ENCODE peak calls at places on chromosomes 13 and 19, in six cellular contexts. I is IMR-90, Q is tibial nerve, Z is sigmoid colon, N is breast epithelium, B is heart left ventricle. L is an unnamed sample.

GRCh38 chr19:2015611-2015950 is at the start of gene BTBD2:
- DNase-seq in I (peak; percentile 84), Q (no peak), Z (peak; percentile 87), N (no peak), B (no peak), L (no peak)

GRCh38 chr19:10532457-10532856 is 11.2 kb upstream of the ATG4D start:
- DNase-seq in I (no peak), Q (no peak), Z (no peak), N (no peak), B (no peak), L (no peak)

GRCh38 chr13:113342820-113343691 is 20.9 kb downstream of the GRTP1 start:
- DNase-seq in I (no peak), Q (no peak), Z (no peak), N (no peak), B (no peak), L (no peak)

GRCh38 chr13:29077051-29077813 is 257.1 kb downstream of the MTUS2 start:
- DNase-seq in I (no peak), Q (no peak), Z (no peak), N (no peak), B (no peak), L (no peak)

GRCh38 chr19:47005873-47006272 is 13.8 kb upstream of the NPAS1 start:
- DNase-seq in I (no peak), Q (no peak), Z (no peak), N (no peak), B (no peak), L (no peak)

GRCh38 chr13:32581177-32581786 is 5.0 kb upstream of the PDS5B start:
- DNase-seq in I (peak; percentile 47), Q (no peak), Z (no peak), N (no peak), B (no peak), L (no peak)

GRCh38 chr19:34269968-34270621 is 15.7 kb downstream of the GARRE1 start:
- DNase-seq in I (peak; percentile 66), Q (no peak), Z (peak; percentile 68), N (no peak), B (no peak), L (peak; percentile 53)

GRCh38 chr19:10166046-10166445 is 28.7 kb downstream of the DNMT1 start:
- DNase-seq in I (no peak), Q (no peak), Z (no peak), N (no peak), B (no peak), L (no peak)

GRCh38 chr13:93318538-93318937 is 91.9 kb downstream of the GPC6 start:
- DNase-seq in I (peak; percentile 35), Q (no peak), Z (no peak), N (no peak), B (no peak), L (no peak)

GRCh38 chr13:52118595-52118994 is 10.3 kb downstream of the NEK5 start:
- DNase-seq in I (no peak), Q (no peak), Z (no peak), N (no peak), B (no peak), L (no peak)

GRCh38 chr13:78137404-78138142 is 218.9 kb upstream of the EDNRB start:
- DNase-seq in I (peak; percentile 72), Q (no peak), Z (no peak), N (no peak), B (no peak), L (peak; percentile 23)

GRCh38 chr13:21671793-21672680 is 1.2 kb downstream of the FGF9 start:
- DNase-seq in I (no peak), Q (no peak), Z (no peak), N (no peak), B (no peak), L (no peak)

GRCh38 chr13:99124695-99125334 is 75.8 kb upstream of the UBAC2 start:
- DNase-seq in I (peak; percentile 45), Q (no peak), Z (no peak), N (no peak), B (no peak), L (peak; percentile 82)

GRCh38 chr19:35246466-35247096 is 2.2 kb upstream of the LSR start:
- DNase-seq in I (no peak), Q (no peak), Z (no peak), N (no peak), B (no peak), L (no peak)

GRCh38 chr19:47437500-47437899 is 18.2 kb upstream of the MEIS3 start:
- DNase-seq in I (no peak), Q (no peak), Z (no peak), N (no peak), B (peak; percentile 38), L (no peak)

GRCh38 chr13:35720690-35721554 is 244.4 kb upstream of the MAB21L1 start:
- DNase-seq in I (peak; percentile 46), Q (no peak), Z (peak; percentile 74), N (no peak), B (no peak), L (peak; percentile 47)

GRCh38 chr19:18251587-18252369 is 22.5 kb downstream of the IQCN start:
- DNase-seq in I (peak; percentile 63), Q (peak; percentile 62), Z (peak; percentile 85), N (peak; percentile 79), B (no peak), L (peak; percentile 77)

GRCh38 chr19:18252370-18252717 is 21.9 kb downstream of the IQCN start:
- DNase-seq in I (no peak), Q (no peak), Z (no peak), N (no peak), B (no peak), L (no peak)

GRCh38 chr19:18254546-18255500 is 19.4 kb downstream of the IQCN start:
- DNase-seq in I (no peak), Q (no peak), Z (no peak), N (no peak), B (no peak), L (no peak)

GRCh38 chr19:18253716-18254115 is 20.5 kb downstream of the IQCN start:
- DNase-seq in I (no peak), Q (no peak), Z (no peak), N (no peak), B (no peak), L (no peak)

DNA sequence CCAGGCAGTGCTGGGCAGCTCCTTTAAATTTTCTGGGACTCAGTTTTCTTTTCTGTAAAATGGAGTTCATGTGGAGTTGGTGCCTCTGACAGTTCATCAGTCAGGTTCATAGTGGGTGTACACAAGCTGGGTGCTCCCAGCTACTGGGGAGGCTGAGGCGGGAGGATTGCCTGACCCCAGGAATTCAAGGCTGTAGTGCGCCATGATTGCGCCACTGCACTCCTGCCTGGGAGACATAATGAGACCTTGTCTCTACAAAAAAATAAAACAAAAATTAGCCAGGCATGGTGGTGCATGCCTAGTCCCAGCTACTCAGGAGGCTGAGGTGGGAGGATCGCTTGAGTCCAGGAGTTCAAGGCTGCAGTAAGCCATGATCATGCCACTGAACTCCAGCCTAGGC is 21.1 kb downstream of the IQCN start:
- DNase-seq in I (no peak), Q (no peak), Z (no peak), N (no peak), B (no peak), L (no peak)
- TF ChIP-seq POLR2A in I (no peak), Q (no peak), Z (no peak), N (no peak), B (no peak), L (no peak)

GRCh38 chr19:40717880-40718773 is 1.2 kb downstream of the ITPKC start:
- DNase-seq in I (peak; percentile 15), Q (no peak), Z (no peak), N (peak; percentile 58), B (no peak), L (no peak)

GRCh38 chr19:40716031-40716654 is 543 bp downstream of the COQ8B start:
- DNase-seq in I (peak; percentile 95), Q (no peak), Z (no peak), N (peak; percentile 61), B (peak; percentile 66), L (peak; percentile 76)

GRCh38 chr19:40716655-40717324 is at the start of the genes COQ8B and ITPKC:
- DNase-seq in I (peak; percentile 96), Q (peak; percentile 100), Z (peak; percentile 100), N (peak; percentile 100), B (peak; percentile 100), L (peak; percentile 93)

GRCh38 chr19:40718774-40719391 is 2.0 kb downstream of the ITPKC start:
- DNase-seq in I (peak; percentile 40), Q (peak; percentile 58), Z (peak; percentile 89), N (peak; percentile 89), B (peak; percentile 74), L (peak; percentile 74)

GRCh38 chr19:40717325-40717879 is 490 bp downstream of the ITPKC start:
- DNase-seq in I (no peak), Q (no peak), Z (peak; percentile 80), N (peak; percentile 55), B (no peak), L (no peak)
- TF ChIP-seq POLR2A in I (no peak), Q (no peak), Z (no peak), N (no peak), B (no peak), L (no peak)

GRCh38 chr13:109785141-109785891 is 1.1 kb downstream of the IRS2 start:
- DNase-seq in I (peak; percentile 57), Q (no peak), Z (peak; percentile 76), N (no peak), B (peak; percentile 77), L (no peak)
- TF ChIP-seq POLR2A in I (no peak), Q (no peak), Z (no peak), N (no peak), B (no peak), L (no peak)

GRCh38 chr19:54152267-54152666 is 7.3 kb downstream of the LENG1 start:
- DNase-seq in I (no peak), Q (no peak), Z (no peak), N (no peak), B (no peak), L (no peak)
- TF ChIP-seq POLR2A in I (no peak), Q (no peak), Z (no peak), N (no peak), B (no peak), L (no peak)

GRCh38 chr19:18507021-18507726 is 14.7 kb downstream of the ELL start:
- DNase-seq in I (no peak), Q (no peak), Z (no peak), N (no peak), B (no peak), L (no peak)
- TF ChIP-seq POLR2A in I (no peak), Q (no peak), Z (no peak), N (no peak), B (no peak), L (no peak)

DNA sequence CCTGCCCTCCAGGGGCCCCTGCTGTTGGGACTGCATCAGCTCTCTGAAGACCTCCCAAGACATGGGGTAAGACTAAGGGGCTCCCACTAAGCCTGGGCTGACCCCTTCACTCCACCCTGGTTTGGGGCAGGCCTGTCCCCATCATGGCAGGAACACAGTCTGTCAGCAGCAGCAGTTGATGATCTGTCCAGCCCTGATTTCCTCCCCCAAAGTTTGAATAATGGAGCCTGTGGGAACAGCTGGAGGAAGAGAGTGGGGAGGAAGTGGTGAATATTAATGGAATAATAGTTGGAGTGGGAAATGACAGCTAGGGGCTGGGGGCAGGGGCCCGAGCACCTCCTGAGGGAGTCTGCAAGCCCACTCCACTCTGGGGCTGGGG is 1.3 kb upstream of the B3GNT8 start:
- DNase-seq in I (no peak), Q (no peak), Z (no peak), N (no peak), B (no peak), L (no peak)
- TF ChIP-seq POLR2A in I (no peak), Q (no peak), Z (no peak), N (no peak), B (no peak), L (no peak)

GRCh38 chr19:3721131-3721899 is 13.1 kb downstream of the TJP3 start:
- DNase-seq in I (peak; percentile 75), Q (no peak), Z (peak; percentile 82), N (peak; percentile 98), B (peak; percentile 89), L (peak; percentile 83)
- TF ChIP-seq POLR2A in I (no peak), Q (no peak), Z (no peak), N (no peak), B (no peak), L (no peak)